ENCODE peak calls at places on chromosomes 6 and 20, in six cellular contexts. T is dorsolateral prefrontal cortex, N is vagina, M is esophagus squamous epithelium, W is H9, Q is GM23338. K is an unnamed sample.

GRCh38 chr6:16785496-16785895 is 24.2 kb upstream of the ATXN1 start:
- DNase-seq in T (no peak), N (no peak), M (no peak), W (no peak), Q (no peak), K (no peak)

GRCh38 chr6:71886184-71887005 is at the start of gene RIMS1:
- DNase-seq in T (peak), N (no peak), M (no peak), W (peak), Q (peak), K (peak)

GRCh38 chr6:124551711-124552233 is 410.5 kb upstream of the RNF217 start:
- DNase-seq in T (no peak), N (no peak), M (no peak), W (no peak), Q (no peak), K (no peak)

GRCh38 chr20:35598476-35598875 is 17.2 kb upstream of the SPAG4 start:
- DNase-seq in T (no peak), N (no peak), M (no peak), W (no peak), Q (no peak), K (peak)

GRCh38 chr6:27505209-27506027 is 32.5 kb upstream of the ZNF184 start:
- DNase-seq in T (no peak), N (no peak), M (no peak), W (peak), Q (peak), K (peak)

GRCh38 chr6:7148100-7148822 is 40.5 kb downstream of the RREB1 start:
- DNase-seq in T (no peak), N (no peak), M (no peak), W (no peak), Q (no peak), K (no peak)

GRCh38 chr6:36595168-36595818 is 1.1 kb downstream of the SRSF3 start:
- DNase-seq in T (peak), N (no peak), M (no peak), W (no peak), Q (peak), K (peak)

GRCh38 chr6:10720229-10720959 is 2.5 kb upstream of the TMEM14C start:
- DNase-seq in T (no peak), N (no peak), M (no peak), W (no peak), Q (no peak), K (no peak)

GRCh38 chr20:4369798-4370124 is 351.9 kb upstream of the PRND start:
- DNase-seq in T (no peak), N (no peak), M (no peak), W (no peak), Q (no peak), K (no peak)

GRCh38 chr20:57680934-57681914 is 28.6 kb downstream of the PMEPA1 start:
- DNase-seq in T (no peak), N (no peak), M (no peak), W (no peak), Q (no peak), K (no peak)

GRCh38 chr6:151330130-151330715 is 61.1 kb downstream of the ZBTB2 start:
- DNase-seq in T (no peak), N (no peak), M (no peak), W (no peak), Q (no peak), K (no peak)

DNA sequence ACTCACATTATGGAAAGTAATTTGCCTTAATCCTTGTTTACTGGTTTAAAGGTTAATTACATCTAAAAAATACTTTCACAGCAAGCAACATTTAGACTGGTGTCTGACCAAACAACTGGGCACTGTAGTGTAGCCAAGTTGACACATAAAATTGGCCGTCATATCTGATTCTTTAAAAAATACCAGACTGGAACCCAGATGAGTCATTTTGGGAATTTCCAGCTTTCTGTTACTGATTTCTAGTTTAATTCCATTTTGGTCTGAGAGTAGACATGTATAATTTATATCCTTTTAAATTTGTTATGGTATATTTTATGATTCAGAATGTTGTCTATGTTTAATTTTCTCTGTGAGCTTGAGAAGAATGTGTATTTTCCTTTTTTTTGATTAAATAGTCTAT is 44.1 kb downstream of the SCP2D1 start:
- DNase-seq in T (no peak), N (no peak), M (no peak), W (no peak), Q (no peak), K (no peak)
- H3K27ac ChIP-seq in T (no peak), N (no peak), M (no peak), W (no peak), Q (no peak), K (no peak)

GRCh38 chr6:25601797-25602679 is 50.0 kb upstream of the SCGN start:
- DNase-seq in T (no peak), N (no peak), M (no peak), W (no peak), Q (peak), K (no peak)
- TF ChIP-seq CTCF in T (peak), N (peak), M (peak), W (peak), Q (peak), K (peak)

GRCh38 chr6:56246941-56247653 is at the start of gene COL21A1:
- DNase-seq in T (no peak), N (no peak), M (no peak), W (peak), Q (peak), K (no peak)
- H3K27ac ChIP-seq in T (no peak), N (peak), M (peak), W (peak), Q (peak), K (no peak)

GRCh38 chr20:49045440-49046086 is 549 bp upstream of the CSE1L start:
- DNase-seq in T (peak), N (no peak), M (no peak), W (no peak), Q (peak), K (no peak)

GRCh38 chr20:49043000-49043399 is 3.1 kb upstream of the CSE1L start:
- DNase-seq in T (no peak), N (no peak), M (no peak), W (no peak), Q (no peak), K (no peak)

GRCh38 chr20:49046087-49046900 is at the start of gene CSE1L:
- DNase-seq in T (peak), N (peak), M (peak), W (peak), Q (peak), K (peak)
- TF ChIP-seq CTCF in T (peak), N (no peak), M (peak), W (no peak), Q (no peak), K (no peak)

DNA sequence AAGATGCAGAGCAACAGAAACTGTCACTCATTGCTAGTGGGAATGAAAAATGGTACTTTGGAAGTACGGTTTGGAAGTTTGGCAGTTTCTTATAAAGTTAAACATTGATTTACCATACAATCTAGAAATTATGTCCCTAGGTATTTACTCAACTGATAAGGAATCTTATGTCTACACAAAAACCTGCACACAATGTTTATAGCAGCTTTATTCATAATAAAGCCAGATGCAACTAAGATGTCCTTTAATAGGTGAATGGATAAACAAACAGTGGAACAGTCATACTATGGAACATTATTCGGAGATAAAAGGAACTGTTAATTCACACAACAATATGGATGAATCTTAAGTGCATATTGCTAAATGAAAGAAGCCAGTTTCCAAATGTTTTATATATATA is 96.2 kb upstream of the SIRPA start:
- DNase-seq in T (no peak), N (no peak), M (no peak), W (no peak), Q (no peak), K (no peak)
- H3K27ac ChIP-seq in T (no peak), N (no peak), M (no peak), W (no peak), Q (no peak), K (no peak)

GRCh38 chr6:122994256-122994655 is 1.8 kb upstream of the CLVS2 start:
- DNase-seq in T (no peak), N (no peak), M (no peak), W (no peak), Q (no peak), K (no peak)

GRCh38 chr6:122995930-122996796 is at the start of gene CLVS2:
- DNase-seq in T (peak), N (no peak), M (no peak), W (peak), Q (peak), K (peak)

GRCh38 chr6:122997541-122998150 is 1.6 kb downstream of the CLVS2 start:
- DNase-seq in T (no peak), N (no peak), M (no peak), W (no peak), Q (no peak), K (no peak)

GRCh38 chr6:122998403-122998965 is 2.4 kb downstream of the CLVS2 start:
- DNase-seq in T (no peak), N (no peak), M (no peak), W (no peak), Q (no peak), K (no peak)

DNA sequence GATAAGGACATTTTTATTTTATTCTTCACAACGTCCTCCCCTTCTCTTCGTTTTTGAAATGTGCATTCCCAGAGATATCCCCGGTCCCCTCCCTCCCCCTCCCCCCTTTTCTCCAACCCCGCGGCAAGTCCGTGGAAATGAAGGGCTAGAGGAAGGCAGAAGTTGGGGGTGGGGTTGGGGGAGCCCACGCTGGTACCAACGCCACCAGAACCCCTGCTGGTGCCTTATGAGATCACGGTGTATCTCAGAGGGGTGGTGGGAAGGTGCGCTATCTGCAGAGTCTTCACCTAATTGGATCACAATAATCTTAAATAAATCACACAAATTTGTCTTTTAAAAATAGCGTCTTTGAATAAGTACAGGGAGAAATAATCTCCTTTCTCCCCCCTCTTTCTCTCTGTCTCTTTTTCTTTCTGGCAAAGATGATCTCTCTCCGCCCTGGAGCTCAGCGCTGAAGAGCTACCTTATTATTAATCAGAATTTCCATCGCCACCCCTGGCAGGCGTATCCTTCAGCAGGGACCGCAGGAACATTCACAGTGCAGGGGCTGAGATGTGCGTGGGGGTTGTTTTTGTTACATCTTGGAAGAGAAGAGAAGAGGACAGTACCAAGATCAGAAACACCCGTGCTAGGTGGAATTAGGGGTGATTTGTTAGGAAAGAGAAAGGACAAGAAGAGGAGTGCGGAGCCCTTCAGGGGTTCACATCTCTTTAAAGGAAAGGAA is 924 bp downstream of the CLVS2 start:
- DNase-seq in T (peak), N (no peak), M (no peak), W (no peak), Q (no peak), K (peak)
- TF ChIP-seq CTCF in T (no peak), N (no peak), M (no peak), W (no peak), Q (no peak), K (no peak)

GRCh38 chr20:6091661-6092060 is 31.2 kb downstream of the FERMT1 start:
- DNase-seq in T (no peak), N (no peak), M (no peak), W (no peak), Q (no peak), K (no peak)
- H3K27ac ChIP-seq in T (no peak), N (no peak), M (no peak), W (no peak), Q (no peak), K (no peak)

GRCh38 chr20:61875221-61875885 is 190.3 kb downstream of the TAF4 start:
- DNase-seq in T (peak), N (no peak), M (no peak), W (peak), Q (peak), K (peak)

GRCh38 chr20:61875996-61876395 is 189.7 kb downstream of the TAF4 start:
- DNase-seq in T (no peak), N (no peak), M (no peak), W (no peak), Q (no peak), K (no peak)

GRCh38 chr20:61872371-61872900 is 193.2 kb downstream of the TAF4 start:
- DNase-seq in T (no peak), N (no peak), M (no peak), W (no peak), Q (no peak), K (no peak)

GRCh38 chr20:61873651-61874420 is 191.8 kb downstream of the TAF4 start:
- DNase-seq in T (no peak), N (no peak), M (no peak), W (no peak), Q (no peak), K (no peak)

GRCh38 chr20:61874421-61875068 is 191.1 kb downstream of the TAF4 start:
- DNase-seq in T (no peak), N (no peak), M (no peak), W (peak), Q (peak), K (peak)
- TF ChIP-seq CTCF in T (no peak), N (no peak), M (peak), W (peak), Q (peak), K (peak)

GRCh38 chr6:45420083-45420908 is 42.6 kb upstream of the SUPT3H start:
- DNase-seq in T (no peak), N (no peak), M (no peak), W (no peak), Q (peak), K (no peak)
- H3K27ac ChIP-seq in T (no peak), N (no peak), M (no peak), W (no peak), Q (no peak), K (no peak)

K was measured in WERI-Rb-1.